ENCODE peak calls at places on chromosomes 12 and 14, in nine cellular contexts. B is K562, W is Peyer's patch, K is gastrocnemius medialis, A is transverse colon, C is NB4, H is uterus, S is tibial nerve, Z is lower leg skin. Y is an unnamed sample.

GRCh38 chr14:55288439-55288838 is 17.2 kb downstream of the FBXO34 start:
- DNase-seq in B (no peak), W (no peak), K (no peak), A (no peak), C (no peak), H (no peak), S (no peak), Z (no peak), Y (no peak)

GRCh38 chr12:29639893-29640495 is 142.5 kb upstream of the OVCH1 start:
- DNase-seq in B (no peak), W (no peak), K (no peak), A (no peak), C (no peak), H (no peak), S (no peak), Z (no peak), Y (no peak)

GRCh38 chr14:104245723-104246122 is 107.3 kb downstream of the KIF26A start:
- DNase-seq in B (no peak), W (no peak), K (no peak), A (no peak), C (no peak), H (no peak), S (no peak), Z (no peak), Y (no peak)

GRCh38 chr14:73283592-73284379 is 46.5 kb downstream of the PAPLN start:
- DNase-seq in B (no peak), W (no peak), K (no peak), A (no peak), C (no peak), H (no peak), S (no peak), Z (no peak), Y (no peak)

GRCh38 chr14:102891556-102891955 is 30.9 kb upstream of the AMN start:
- DNase-seq in B (no peak), W (no peak), K (no peak), A (no peak), C (no peak), H (no peak), S (no peak), Z (no peak), Y (no peak)

GRCh38 chr14:73991097-73991496 is 28.0 kb downstream of the ENTPD5 start:
- DNase-seq in B (no peak), W (no peak), K (no peak), A (no peak), C (no peak), H (no peak), S (no peak), Z (no peak), Y (no peak)

GRCh38 chr14:96762650-96763049 is 34.5 kb upstream of the VRK1 start:
- DNase-seq in B (peak; percentile 90), W (no peak), K (no peak), A (no peak), C (peak; percentile 74), H (no peak), S (no peak), Z (no peak), Y (peak; percentile 58)

GRCh38 chr12:116880817-116881324 is 370 bp downstream of the HRK start:
- DNase-seq in B (peak; percentile 69), W (peak; percentile 33), K (no peak), A (peak; percentile 24), C (peak; percentile 44), H (no peak), S (no peak), Z (no peak), Y (peak; percentile 52)

GRCh38 chr12:69007166-69007857 is 74.3 kb upstream of the CPM start:
- DNase-seq in B (no peak), W (no peak), K (peak; percentile 12), A (peak; percentile 29), C (peak; percentile 72), H (no peak), S (no peak), Z (no peak), Y (no peak)

GRCh38 chr14:104014764-104015163 is 70.7 kb upstream of the ASPG start:
- DNase-seq in B (no peak), W (no peak), K (no peak), A (no peak), C (no peak), H (no peak), S (no peak), Z (no peak), Y (no peak)

GRCh38 chr12:50505945-50506344 is 1.2 kb downstream of the DIP2B start:
- DNase-seq in B (no peak), W (peak; percentile 70), K (no peak), A (peak; percentile 32), C (peak; percentile 77), H (no peak), S (peak; percentile 31), Z (peak; percentile 58), Y (no peak)

GRCh38 chr12:130870442-130871285 is 1.2 kb upstream of the RAN start:
- DNase-seq in B (peak; percentile 64), W (peak; percentile 71), K (peak; percentile 53), A (peak; percentile 60), C (peak; percentile 99), H (peak; percentile 66), S (peak; percentile 35), Z (peak; percentile 63), Y (peak; percentile 56)

GRCh38 chr12:130871286-130872178 is at the start of gene RAN:
- DNase-seq in B (peak; percentile 94), W (peak; percentile 85), K (peak; percentile 88), A (peak; percentile 94), C (peak; percentile 97), H (peak; percentile 94), S (peak; percentile 74), Z (peak; percentile 83), Y (peak; percentile 97)

GRCh38 chr12:130873106-130873795 is 1.4 kb downstream of the RAN start:
- DNase-seq in B (no peak), W (no peak), K (no peak), A (no peak), C (no peak), H (no peak), S (no peak), Z (no peak), Y (no peak)

GRCh38 chr12:130873825-130874224 is 2.0 kb downstream of the RAN start:
- DNase-seq in B (no peak), W (no peak), K (no peak), A (no peak), C (no peak), H (no peak), S (no peak), Z (no peak), Y (no peak)

DNA sequence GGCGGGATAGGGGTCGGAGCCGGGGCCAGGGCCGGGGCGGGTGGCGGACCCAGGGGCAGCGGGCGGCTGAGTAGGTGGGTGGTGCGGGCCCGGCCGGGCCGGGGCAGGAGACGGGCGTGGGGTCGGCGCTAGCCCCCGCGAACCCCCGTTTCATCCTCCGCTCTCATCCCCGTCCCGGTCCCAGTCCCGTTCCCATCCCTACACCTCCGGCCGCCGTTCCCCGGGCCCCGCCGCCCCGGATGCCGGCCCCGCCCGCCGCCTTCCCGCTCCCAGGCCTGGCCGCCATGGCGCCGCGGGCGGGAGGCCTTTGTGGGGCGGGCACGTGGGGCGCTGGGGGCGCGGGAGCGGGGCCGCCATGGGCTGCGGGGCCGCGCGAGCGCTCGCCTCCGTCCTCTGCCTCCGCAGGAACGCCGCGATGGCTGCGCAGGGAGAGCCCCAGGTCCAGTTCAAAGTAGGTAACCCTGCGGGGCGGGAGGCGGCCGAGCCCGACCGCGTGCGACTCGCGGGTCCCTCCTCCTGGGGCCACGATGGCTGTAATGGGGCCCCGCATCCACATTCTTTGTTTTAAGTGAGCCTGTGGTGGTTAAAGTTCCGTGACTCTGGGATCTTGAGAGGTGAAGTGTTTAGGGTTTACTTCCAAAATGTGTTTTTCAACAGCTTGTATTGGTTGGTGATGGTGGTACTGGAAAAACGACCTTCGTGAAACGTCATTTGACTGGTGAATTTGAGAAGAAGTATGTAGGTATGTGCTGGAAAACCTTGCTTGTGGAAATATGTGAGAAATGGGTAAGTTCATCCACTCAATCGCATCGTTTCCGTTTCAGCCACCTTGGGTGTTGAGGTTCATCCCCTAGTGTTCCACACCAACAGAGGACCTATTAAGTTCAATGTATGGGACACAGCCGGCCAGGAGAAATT is 572 bp downstream of the RAN start:
- DNase-seq in B (peak; percentile 88), W (peak; percentile 36), K (peak; percentile 11), A (peak; percentile 37), C (peak; percentile 56), H (no peak), S (no peak), Z (no peak), Y (peak; percentile 33)
- TF ChIP-seq POLR2A in B (no peak), W (peak; percentile 30), K (no peak), A (no peak), C (no peak), H (no peak), S (no peak), Z (no peak), Y (no peak)

DNA sequence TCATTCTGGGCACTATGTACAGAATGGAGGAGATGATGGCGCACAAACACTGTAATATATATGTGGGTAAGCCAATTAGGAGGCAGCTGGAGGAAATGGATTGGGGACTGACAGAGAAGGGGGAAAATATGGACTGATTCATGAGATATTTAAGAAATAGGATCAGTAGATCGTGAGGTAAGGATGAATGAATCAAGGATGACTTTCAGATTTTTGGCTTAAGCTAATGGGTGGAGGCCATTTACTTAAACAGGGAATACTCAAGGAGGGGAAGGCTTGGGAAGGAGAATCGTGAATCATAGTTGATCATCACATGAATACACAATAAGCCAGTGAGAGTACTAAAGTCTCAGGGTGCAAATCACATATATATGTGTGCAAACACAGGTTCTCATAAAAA is 11.2 kb upstream of the GNPNAT1 start:
- DNase-seq in B (no peak), W (no peak), K (no peak), A (no peak), C (no peak), H (no peak), S (no peak), Z (no peak), Y (no peak)
- TF ChIP-seq POLR2A in B (no peak), W (no peak), K (no peak), A (no peak), C (no peak), H (no peak), S (no peak), Z (no peak), Y (no peak)

GRCh38 chr14:76961631-76962302 is 66.7 kb downstream of the IRF2BPL start:
- DNase-seq in B (peak; percentile 75), W (peak; percentile 95), K (peak; percentile 77), A (peak; percentile 89), C (peak; percentile 99), H (peak; percentile 84), S (peak; percentile 46), Z (peak; percentile 83), Y (peak; percentile 63)
- TF ChIP-seq POLR2A in B (no peak), W (no peak), K (no peak), A (no peak), C (no peak), H (no peak), S (no peak), Z (no peak), Y (no peak)

DNA sequence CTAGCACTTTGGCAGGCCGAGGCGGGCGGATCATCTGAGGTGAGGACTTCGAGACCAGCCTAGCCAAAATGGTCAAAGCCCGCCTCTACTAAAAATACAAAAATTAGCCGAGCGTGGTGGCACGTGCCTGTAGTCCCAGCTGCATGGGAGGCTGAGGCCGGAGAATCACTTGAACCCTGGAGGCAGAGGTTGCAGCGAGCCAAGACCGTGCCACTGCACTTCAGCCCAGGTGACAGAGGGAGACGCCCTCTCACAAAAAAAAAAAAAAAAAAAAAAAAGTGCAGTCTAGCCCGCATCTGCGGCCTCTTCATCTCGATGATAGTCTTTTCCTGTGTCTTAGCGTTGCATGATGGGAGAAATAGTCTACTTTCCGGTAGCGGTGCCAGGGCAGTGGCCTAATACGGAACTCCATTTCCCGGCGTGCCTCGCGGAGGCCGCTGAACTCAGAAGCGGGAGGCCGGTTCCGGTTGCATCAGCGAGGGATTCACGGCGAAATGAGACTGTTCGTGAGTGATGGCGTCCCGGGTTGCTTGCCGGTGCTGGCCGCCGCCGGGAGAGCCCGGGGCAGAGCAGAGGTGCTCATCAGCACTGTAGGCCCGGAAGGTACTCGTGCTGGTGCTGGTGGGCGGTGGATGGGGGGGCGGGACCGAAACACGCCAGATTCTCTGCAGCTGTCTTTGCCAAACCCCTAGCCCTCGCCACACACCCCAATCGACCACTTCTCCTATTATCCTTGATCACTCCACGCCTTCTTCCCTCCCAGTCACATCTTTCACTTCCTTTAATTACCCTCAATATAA is at the start of gene MARS1:
- DNase-seq in B (peak; percentile 80), W (peak; percentile 96), K (peak; percentile 96), A (peak; percentile 96), C (peak; percentile 98), H (peak; percentile 95), S (peak; percentile 86), Z (peak; percentile 96), Y (peak; percentile 88)
- TF ChIP-seq POLR2A in B (peak; percentile 90), W (peak; percentile 40), K (peak; percentile 73), A (peak; percentile 66), C (peak; percentile 48), H (no peak), S (peak; percentile 12), Z (no peak), Y (peak; percentile 83)